ENCODE peak calls at places on chromosomes 2 and 18, in six cellular contexts. L is HepG2, E is HCT116, D is K562, G is H1, Q is GM12878. U is an unnamed sample. For H4K20me1, the result is how much of the 10 kb centered on the place peaks cover.

GRCh38 chr18:53991202-53991601 is 233.3 kb downstream of the MBD2 start:
- DNase-seq in Q (no peak), G (no peak), E (peak), L (peak), D (no peak), U (no peak)

GRCh38 chr18:25351773-25352628 is at the start of gene ZNF521:
- DNase-seq in D (peak), G (peak), E (peak), Q (no peak), L (peak), U (peak)

GRCh38 chr2:146388757-146389156 is 1456.1 kb upstream of the ACVR2A start:
- DNase-seq in L (no peak), G (no peak), Q (no peak), D (no peak), E (no peak), U (no peak)

GRCh38 chr2:75516378-75517122 is 44.2 kb downstream of the EVA1A start:
- DNase-seq in Q (peak), D (no peak), G (no peak), L (peak), E (no peak), U (no peak)

GRCh38 chr2:236943841-236944513 is 141.7 kb upstream of the COPS8 start:
- DNase-seq in Q (no peak), L (no peak), E (no peak), D (no peak), G (no peak), U (no peak)

GRCh38 chr18:48796491-48797205 is 154.1 kb downstream of the SMAD7 start:
- DNase-seq in E (no peak), D (no peak), L (no peak), G (no peak), Q (no peak), U (no peak)

GRCh38 chr18:11946756-11947155 is 34.6 kb upstream of the IMPA2 start:
- DNase-seq in L (no peak), Q (no peak), G (no peak), D (no peak), E (no peak), U (peak)

GRCh38 chr2:216139884-216140283 is 30.7 kb downstream of the XRCC5 start:
- DNase-seq in G (no peak), Q (no peak), D (peak), L (peak), E (peak), U (no peak)

GRCh38 chr2:217903859-217904613 is 98.8 kb downstream of the TNS1 start:
- DNase-seq in D (no peak), G (no peak), E (no peak), Q (no peak), L (peak), U (peak)

GRCh38 chr2:100247256-100248043 is 74.9 kb downstream of the LONRF2 start:
- DNase-seq in Q (peak), E (no peak), D (no peak), G (no peak), L (no peak), U (no peak)

GRCh38 chr2:235500761-235501662 is 7.2 kb downstream of the AGAP1 start:
- DNase-seq in L (no peak), E (no peak), G (no peak), Q (no peak), D (peak), U (peak)

GRCh38 chr2:19525313-19525712 is 166.9 kb upstream of the OSR1 start:
- DNase-seq in L (no peak), Q (no peak), G (no peak), D (no peak), E (no peak), U (no peak)

GRCh38 chr18:73638709-73639108 is 508.9 kb downstream of the FBXO15 start:
- DNase-seq in D (no peak), L (no peak), Q (no peak), E (no peak), G (no peak), U (peak)

GRCh38 chr2:81984969-81985637 is 1680.6 kb upstream of the LRRTM1 start:
- DNase-seq in D (no peak), G (no peak), Q (no peak), L (no peak), E (no peak), U (no peak)

GRCh38 chr2:68831688-68832087 is 39.5 kb downstream of the BMP10 start:
- DNase-seq in G (no peak), Q (no peak), D (no peak), E (no peak), L (no peak), U (peak)

GRCh38 chr2:162490795-162491470 is 147.0 kb downstream of the GCA start:
- DNase-seq in Q (no peak), L (no peak), D (no peak), E (no peak), G (no peak), U (no peak)

GRCh38 chr2:101388232-101388631 is 929 bp upstream of the CREG2 start:
- DNase-seq in D (no peak), G (no peak), E (no peak), Q (no peak), L (no peak), U (peak)

GRCh38 chr2:54476852-54477251 is 20.7 kb downstream of the SPTBN1 start:
- DNase-seq in L (no peak), Q (no peak), G (no peak), E (no peak), D (no peak), U (peak)

GRCh38 chr2:205769494-205769848 is 87.2 kb downstream of the NRP2 start:
- DNase-seq in D (no peak), E (no peak), Q (no peak), G (no peak), L (no peak), U (peak)

GRCh38 chr2:216827073-216827725 is 32.7 kb downstream of the TNP1 start:
- DNase-seq in E (no peak), D (no peak), L (no peak), Q (no peak), G (no peak), U (peak)

GRCh38 chr2:121248766-121249343 is 36.1 kb downstream of the TFCP2L1 start:
- DNase-seq in D (no peak), G (no peak), E (no peak), Q (no peak), L (no peak), U (no peak)

GRCh38 chr2:187575081-187576067 is 21.1 kb upstream of the TFPI start:
- DNase-seq in G (no peak), Q (no peak), E (no peak), D (no peak), L (no peak), U (peak)

GRCh38 chr18:29912351-29912750 is 1130.2 kb downstream of the DSC3 start:
- DNase-seq in G (no peak), L (no peak), Q (no peak), E (no peak), D (no peak), U (no peak)

GRCh38 chr2:240565267-240566202 is 2.7 kb upstream of the RNPEPL1 start:
- DNase-seq in D (peak), E (peak), G (peak), L (peak), Q (peak), U (peak)

GRCh38 chr2:20093263-20094141 is 42.1 kb upstream of the LAPTM4A start:
- DNase-seq in G (peak), L (peak), D (peak), E (peak), Q (no peak), U (peak)

GRCh38 chr18:63606526-63606925 is 19.4 kb downstream of the SERPINB13 start:
- DNase-seq in G (no peak), E (no peak), Q (no peak), L (no peak), D (no peak), U (no peak)

GRCh38 chr2:237501892-237502513 is 15.0 kb downstream of the MLPH start:
- DNase-seq in L (no peak), D (no peak), Q (no peak), E (no peak), G (no peak), U (peak)

GRCh38 chr2:198657520-198658121 is 800.1 kb downstream of the SATB2 start:
- DNase-seq in Q (no peak), L (peak), G (no peak), D (peak), E (peak), U (peak)

GRCh38 chr2:157932480-157933205 is 56.5 kb upstream of the ACVR1 start:
- DNase-seq in Q (no peak), G (peak), D (no peak), L (peak), E (no peak), U (no peak)

GRCh38 chr2:109383505-109384307 is 230.1 kb downstream of the SEPTIN10 start:
- DNase-seq in D (no peak), L (no peak), G (no peak), E (no peak), Q (no peak), U (no peak)

GRCh38 chr2:196177124-196177523 is 5.7 kb upstream of the STK17B start:
- DNase-seq in D (peak), E (no peak), Q (no peak), L (no peak), G (no peak), U (no peak)

GRCh38 chr2:205885492-205886099 is 200.4 kb downstream of the INO80D start:
- DNase-seq in E (peak), L (peak), D (peak), G (peak), Q (no peak), U (peak)

GRCh38 chr2:68223419-68223818 is 28.9 kb downstream of the PPP3R1 start:
- DNase-seq in E (no peak), G (no peak), L (no peak), D (no peak), Q (no peak), U (peak)

GRCh38 chr2:209579236-209579749 is 155.4 kb downstream of the MAP2 start:
- DNase-seq in D (no peak), L (no peak), G (peak), E (no peak), Q (no peak), U (no peak)

GRCh38 chr2:160687629-160688028 is 194.0 kb upstream of the RBMS1 start:
- DNase-seq in Q (no peak), E (no peak), G (no peak), D (no peak), L (no peak), U (no peak)

GRCh38 chr18:44229693-44230108 is 451.0 kb upstream of the SETBP1 start:
- DNase-seq in D (no peak), G (no peak), E (no peak), L (no peak), Q (no peak), U (peak)

GRCh38 chr2:178641498-178641897 is 161.2 kb downstream of the PLEKHA3 start:
- DNase-seq in L (no peak), E (no peak), D (no peak), G (no peak), Q (no peak), U (no peak)

GRCh38 chr2:234863043-234863934 is 88.5 kb upstream of the SH3BP4 start:
- DNase-seq in G (no peak), D (no peak), L (peak), E (peak), Q (no peak), U (peak)

GRCh38 chr2:60337142-60337497 is 216.3 kb downstream of the BCL11A start:
- DNase-seq in E (no peak), Q (no peak), L (no peak), G (no peak), D (peak), U (no peak)
- TF ChIP-seq CEBPB in E (no peak), Q (no peak), L (no peak), G (no peak), D (no peak), U (no peak)

GRCh38 chr2:46565364-46565763 is 86.0 kb downstream of the TMEM247 start:
- DNase-seq in G (no peak), L (no peak), Q (no peak), D (no peak), E (no peak), U (no peak)
- H4K20me1 ChIP-seq in G (under half), L (under half), Q (under half), D (under half), E (under half), U (half or more)

GRCh38 chr18:46706968-46707367 is 49.9 kb downstream of the ST8SIA5 start:
- DNase-seq in D (no peak), G (no peak), E (no peak), L (peak), Q (no peak), U (no peak)

GRCh38 chr18:46704816-46705215 is 47.8 kb upstream of the LOXHD1 start:
- DNase-seq in Q (no peak), G (no peak), L (no peak), D (no peak), E (no peak), U (no peak)

GRCh38 chr18:46702399-46702798 is 45.4 kb upstream of the LOXHD1 start:
- DNase-seq in G (no peak), E (no peak), Q (no peak), D (no peak), L (no peak), U (no peak)

GRCh38 chr18:46704189-46704588 is 47.2 kb upstream of the LOXHD1 start:
- DNase-seq in Q (no peak), E (no peak), G (no peak), L (no peak), D (no peak), U (no peak)

DNA sequence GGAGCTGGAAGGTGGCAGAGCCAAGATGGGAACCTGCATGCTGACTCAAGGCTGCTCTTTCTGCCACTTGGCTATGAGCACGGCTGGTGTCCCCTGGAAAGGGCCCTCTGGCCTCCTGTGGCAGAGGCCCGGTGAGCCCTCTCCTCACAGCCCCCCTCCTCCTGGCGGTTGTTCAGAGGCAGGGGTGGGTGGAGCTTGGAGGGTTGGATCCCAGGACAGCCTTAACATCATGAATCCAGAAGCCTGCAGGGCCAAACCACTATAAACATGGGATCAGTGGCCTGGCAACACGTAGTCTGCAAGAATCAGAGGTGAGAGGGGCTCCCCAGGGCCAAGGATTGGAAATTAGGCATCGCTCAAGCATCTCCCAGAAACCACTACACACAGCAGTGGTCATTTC is 48.5 kb upstream of the LOXHD1 start:
- DNase-seq in L (no peak), E (no peak), Q (no peak), D (no peak), G (peak), U (no peak)
- TF ChIP-seq CEBPB in L (no peak), E (no peak), Q (no peak), D (no peak), G (no peak), U (no peak)

DNA sequence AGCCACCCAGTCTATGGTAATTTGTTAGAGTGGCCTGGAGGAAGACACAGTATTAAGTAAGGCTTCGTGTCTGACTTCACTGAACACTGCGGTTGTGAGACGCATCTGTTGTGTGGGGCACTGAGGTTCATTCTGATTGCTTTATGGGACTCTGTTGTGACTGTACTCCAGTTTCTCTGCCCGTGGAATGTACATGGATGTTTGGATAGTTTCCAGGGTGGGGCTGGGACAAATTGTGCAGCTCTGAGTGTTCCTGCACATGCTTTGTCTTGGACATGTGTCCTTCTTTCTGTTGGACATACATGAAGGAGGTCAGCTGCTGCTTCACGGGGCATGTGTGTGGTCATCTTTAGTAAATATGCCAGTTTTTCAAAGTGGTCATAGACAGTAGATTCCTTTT is 58.5 kb downstream of the ODC1 start:
- DNase-seq in Q (no peak), L (no peak), D (no peak), G (no peak), E (no peak), U (peak)
- H4K20me1 ChIP-seq in Q (under half), L (under half), D (half or more), G (under half), E (under half), U (under half)

DNA sequence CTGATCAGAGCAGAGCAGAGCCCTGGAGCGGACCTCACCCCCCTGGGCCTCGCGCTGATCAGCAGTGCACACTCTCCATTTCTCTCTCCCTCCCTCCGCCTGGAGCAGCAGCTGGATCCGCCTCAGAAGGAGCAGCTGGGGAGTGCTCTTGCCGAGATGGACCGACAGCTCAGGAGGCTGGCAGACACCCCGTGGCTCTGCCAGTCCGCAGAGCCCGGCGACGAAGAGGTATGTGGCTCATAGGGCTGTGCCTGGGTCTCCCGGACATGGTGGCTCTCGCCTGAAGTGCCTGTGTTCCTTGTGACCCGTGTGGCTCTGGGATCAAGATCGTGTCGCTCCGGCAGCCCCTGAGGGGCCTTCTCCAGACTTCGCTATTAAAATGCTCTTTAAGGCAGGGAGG is 102.5 kb downstream of the USP40 start:
- DNase-seq in E (no peak), G (no peak), L (no peak), Q (no peak), D (no peak), U (no peak)
- TF ChIP-seq CEBPB in E (no peak), G (no peak), L (no peak), Q (no peak), D (no peak), U (no peak)

DNA sequence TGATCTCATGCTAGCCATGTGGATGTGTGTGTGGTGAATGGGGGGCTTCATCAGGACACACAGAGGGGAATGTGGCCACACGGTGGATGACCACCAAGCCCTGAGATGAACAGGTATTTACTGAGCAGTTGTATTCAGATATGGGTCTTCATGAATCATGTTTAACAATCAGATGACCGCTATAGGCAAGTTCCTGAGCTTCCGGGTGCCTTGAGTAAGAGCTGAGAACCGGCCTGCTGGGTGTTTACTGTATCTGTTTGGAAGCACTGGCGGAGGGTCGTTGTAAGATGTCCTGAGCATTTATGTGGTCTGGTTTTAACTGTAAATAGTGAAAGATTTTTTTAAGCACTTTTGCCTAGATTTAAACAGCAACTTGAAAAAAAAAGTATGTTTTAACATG is 43.9 kb downstream of the BOLA3 start:
- DNase-seq in G (no peak), Q (no peak), L (no peak), E (no peak), D (no peak), U (no peak)
- H4K20me1 ChIP-seq in G (under half), Q (under half), L (under half), E (under half), D (under half), U (under half)

DNA sequence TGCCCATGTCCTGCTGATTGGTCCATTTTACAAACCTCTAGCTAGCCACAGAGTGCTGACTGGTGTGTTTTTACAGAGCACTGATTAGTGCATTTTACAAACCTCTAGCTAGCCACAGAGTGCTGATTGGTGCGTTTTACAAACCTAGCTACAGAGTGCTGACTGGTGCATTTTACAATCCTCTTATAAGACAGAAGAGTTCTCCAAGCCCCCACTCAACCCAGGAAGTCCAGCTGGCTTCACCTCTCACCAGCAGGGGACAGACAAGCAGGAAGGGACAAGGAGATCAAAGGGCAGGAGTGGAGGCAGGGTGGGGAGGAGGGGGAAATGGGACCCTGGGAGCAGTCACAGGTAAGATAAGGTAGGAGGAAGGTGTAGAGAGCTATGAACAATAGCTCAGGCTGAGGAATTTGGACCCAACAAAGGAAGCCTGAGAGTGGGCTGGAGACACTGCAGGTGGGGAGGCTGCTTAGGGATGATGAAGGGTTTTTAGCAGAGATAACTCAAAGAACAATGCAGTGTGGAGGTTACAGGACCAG is 37.1 kb downstream of the SH2D6 start:
- DNase-seq in D (no peak), G (no peak), Q (no peak), E (no peak), L (peak), U (no peak)
- TF ChIP-seq CEBPB in D (no peak), G (no peak), Q (no peak), E (no peak), L (no peak), U (no peak)

GRCh38 chr18:22171263-22171838 is 2.0 kb downstream of the GATA6 start:
- DNase-seq in Q (no peak), D (no peak), L (no peak), G (peak), E (no peak), U (no peak)

GRCh38 chr18:22169011-22169888 is at the start of gene GATA6:
- DNase-seq in L (peak), G (peak), D (peak), E (peak), Q (no peak), U (peak)

GRCh38 chr18:22170421-22171262 is 1.3 kb downstream of the GATA6 start:
- DNase-seq in D (no peak), E (no peak), G (peak), L (peak), Q (no peak), U (peak)

GRCh38 chr18:22168360-22168921 is 948 bp upstream of the GATA6 start:
- DNase-seq in Q (no peak), L (peak), D (peak), E (no peak), G (peak), U (no peak)

DNA sequence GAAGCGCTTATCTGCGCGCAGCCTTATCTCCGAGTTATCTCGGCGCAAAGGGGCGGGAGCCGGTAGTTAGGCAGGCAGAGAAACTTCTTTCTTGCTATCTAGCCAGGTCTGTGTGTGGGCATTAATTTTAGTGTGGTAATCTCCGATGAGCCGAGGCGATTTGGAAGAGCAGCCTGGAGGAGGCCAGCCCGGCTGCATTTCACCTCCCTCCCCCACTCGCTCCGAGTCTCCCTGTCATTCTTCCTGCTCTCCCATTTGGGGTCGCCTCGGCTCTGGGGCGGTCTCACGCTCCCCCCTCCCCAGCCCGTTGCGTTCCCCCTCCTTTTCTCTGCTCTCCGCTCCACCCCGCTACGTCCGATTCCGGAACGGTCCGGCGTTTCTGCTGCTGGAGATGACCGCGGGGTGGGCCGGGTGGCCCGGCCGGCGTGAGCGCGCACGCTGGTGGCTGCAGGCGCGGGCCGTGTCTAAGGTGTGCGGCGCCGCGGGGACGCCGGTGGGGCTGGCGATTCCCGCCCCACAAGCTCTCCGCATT is 566 bp downstream of the GATA6 start:
- DNase-seq in Q (no peak), G (no peak), E (no peak), L (peak), D (peak), U (peak)
- H4K20me1 ChIP-seq in Q (under half), G (under half), E (under half), L (under half), D (under half), U (under half)

U was measured in IMR-90.